ENCODE peak calls at places on chromosome 21, in four cellular contexts. C is GM10248; D is HCT116; W is CD4-positive, alpha-beta T cell. K is an unnamed sample.

GRCh38 chr21:17921579-17922530 is 102.7 kb upstream of the C21orf91 start:
- DNase-seq in C (no peak), D (no peak), W (no peak), K (no peak)

GRCh38 chr21:31911138-31911907 is 38.5 kb downstream of the HUNK start:
- DNase-seq in C (no peak), D (no peak), W (no peak), K (no peak)

GRCh38 chr21:26146681-26147080 is 23.9 kb downstream of the APP start:
- DNase-seq in C (no peak), D (no peak), W (no peak), K (no peak)

GRCh38 chr21:37982496-37983318 is 66.5 kb upstream of the KCNJ6 start:
- DNase-seq in C (no peak), D (no peak), W (no peak), K (no peak)

GRCh38 chr21:26047279-26047967 is 123.1 kb downstream of the APP start:
- DNase-seq in C (no peak), D (no peak), W (no peak), K (no peak)

GRCh38 chr21:36491191-36491916 is 11.4 kb upstream of the CLDN14 start:
- DNase-seq in C (no peak), D (no peak), W (no peak), K (no peak)

GRCh38 chr21:22961248-22961647 is 1963.0 kb downstream of the NCAM2 start:
- DNase-seq in C (no peak), D (no peak), W (no peak), K (no peak)

GRCh38 chr21:25827513-25827912 is 92.7 kb downstream of the GABPA start:
- DNase-seq in C (no peak), D (no peak), W (no peak), K (no peak)

GRCh38 chr21:28485301-28486022 is 507.2 kb downstream of the LTN1 start:
- DNase-seq in C (no peak), D (no peak), W (no peak), K (no peak)

GRCh38 chr21:35529141-35529863 is 480.2 kb upstream of the RUNX1 start:
- DNase-seq in C (peak), D (no peak), W (peak), K (no peak)

GRCh38 chr21:37915516-37915915 is 741 bp downstream of the KCNJ6 start:
- DNase-seq in C (no peak), D (no peak), W (no peak), K (no peak)

GRCh38 chr21:39525129-39525528 is 73.4 kb downstream of the SH3BGR start:
- DNase-seq in C (no peak), D (no peak), W (no peak), K (no peak)

GRCh38 chr21:45228171-45228641 is 59.5 kb downstream of the POFUT2 start:
- DNase-seq in C (no peak), D (peak), W (peak), K (no peak)
- TF ChIP-seq CTCF in C (no peak), D (no peak), W (no peak), K (no peak)

GRCh38 chr21:41068411-41069304 is 99.3 kb upstream of the BACE2 start:
- DNase-seq in C (peak), D (peak), W (peak), K (peak)

GRCh38 chr21:41065539-41065938 is 102.4 kb upstream of the BACE2 start:
- DNase-seq in C (no peak), D (no peak), W (no peak), K (no peak)

GRCh38 chr21:41071410-41071809 is 96.5 kb upstream of the BACE2 start:
- DNase-seq in C (no peak), D (no peak), W (no peak), K (no peak)

GRCh38 chr21:41066086-41066938 is 101.6 kb upstream of the BACE2 start:
- DNase-seq in C (no peak), D (no peak), W (no peak), K (no peak)

DNA sequence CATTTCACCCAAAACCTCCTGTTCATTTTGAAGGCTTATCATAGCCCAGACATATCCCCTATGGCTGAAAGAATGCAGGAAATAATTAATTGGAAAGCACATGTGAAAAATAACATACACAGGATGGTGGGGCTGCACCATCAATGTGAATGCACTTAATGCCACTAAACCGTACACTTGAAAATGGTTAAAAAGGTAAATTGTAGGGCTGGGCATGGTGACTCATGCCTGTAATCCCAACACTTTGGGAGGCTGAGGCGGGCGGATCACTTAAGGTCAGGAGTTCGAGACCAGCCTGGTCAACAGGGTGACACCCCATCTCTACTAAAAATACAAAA is 98.7 kb upstream of the BACE2 start:
- DNase-seq in C (no peak), D (no peak), W (no peak), K (no peak)
- TF ChIP-seq CTCF in C (no peak), D (no peak), W (peak), K (peak)

GRCh38 chr21:42973991-42974831 is at the start of gene PKNOX1:
- DNase-seq in C (peak), D (peak), W (peak), K (peak)
- TF ChIP-seq CTCF in C (no peak), D (no peak), W (peak), K (no peak)

GRCh38 chr21:16608209-16608830 is 878.5 kb downstream of the USP25 start:
- DNase-seq in C (no peak), D (no peak), W (no peak), K (no peak)

GRCh38 chr21:16605588-16605987 is 875.8 kb downstream of the USP25 start:
- DNase-seq in C (no peak), D (no peak), W (no peak), K (no peak)
- TF ChIP-seq CTCF in C (no peak), D (no peak), W (no peak), K (no peak)

GRCh38 chr21:42862123-42862475 is 17.2 kb downstream of the WDR4 start:
- DNase-seq in C (no peak), D (no peak), W (no peak), K (no peak)

GRCh38 chr21:42864286-42864685 is 15.1 kb downstream of the WDR4 start:
- DNase-seq in C (no peak), D (no peak), W (no peak), K (no peak)

GRCh38 chr21:42863504-42863870 is 15.9 kb downstream of the WDR4 start:
- DNase-seq in C (no peak), D (no peak), W (no peak), K (no peak)

GRCh38 chr21:42861311-42862122 is 17.8 kb downstream of the WDR4 start:
- DNase-seq in C (no peak), D (no peak), W (no peak), K (no peak)

DNA sequence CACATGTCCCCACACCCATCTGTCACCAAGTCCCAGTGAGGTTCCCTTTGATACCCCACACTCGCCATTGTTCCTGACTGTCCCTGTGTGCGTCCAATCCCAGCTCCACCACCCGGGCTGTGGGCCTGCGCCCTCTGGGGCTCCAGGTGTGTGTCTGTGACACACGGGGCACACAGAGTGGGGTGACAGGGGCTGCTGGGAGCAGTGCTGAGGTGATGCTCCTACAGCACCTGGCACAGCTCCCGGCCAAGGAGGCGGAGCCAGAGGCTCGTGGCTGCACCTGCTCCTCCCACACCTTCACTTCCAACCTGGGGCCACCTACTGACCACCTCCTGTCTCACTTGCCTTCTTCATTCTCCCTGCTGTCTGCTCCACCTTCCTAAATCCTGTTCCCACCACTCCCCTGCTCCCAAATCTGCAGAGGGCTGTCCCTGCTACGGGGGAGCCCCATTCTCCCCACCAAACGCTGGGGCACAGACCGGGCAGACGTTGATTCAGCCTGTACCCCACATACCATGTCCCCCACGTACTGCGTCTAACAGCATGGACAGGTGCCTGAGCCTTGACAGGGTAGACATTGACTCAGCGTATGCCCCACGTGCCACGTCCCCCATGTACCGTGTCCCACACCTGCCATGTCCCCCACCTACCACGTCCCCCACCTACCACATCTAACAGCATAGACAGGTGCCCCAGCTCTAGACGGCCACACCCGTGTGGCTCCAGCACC is 16.4 kb downstream of the WDR4 start:
- DNase-seq in C (no peak), D (no peak), W (no peak), K (no peak)
- TF ChIP-seq CTCF in C (no peak), D (no peak), W (no peak), K (no peak)

DNA sequence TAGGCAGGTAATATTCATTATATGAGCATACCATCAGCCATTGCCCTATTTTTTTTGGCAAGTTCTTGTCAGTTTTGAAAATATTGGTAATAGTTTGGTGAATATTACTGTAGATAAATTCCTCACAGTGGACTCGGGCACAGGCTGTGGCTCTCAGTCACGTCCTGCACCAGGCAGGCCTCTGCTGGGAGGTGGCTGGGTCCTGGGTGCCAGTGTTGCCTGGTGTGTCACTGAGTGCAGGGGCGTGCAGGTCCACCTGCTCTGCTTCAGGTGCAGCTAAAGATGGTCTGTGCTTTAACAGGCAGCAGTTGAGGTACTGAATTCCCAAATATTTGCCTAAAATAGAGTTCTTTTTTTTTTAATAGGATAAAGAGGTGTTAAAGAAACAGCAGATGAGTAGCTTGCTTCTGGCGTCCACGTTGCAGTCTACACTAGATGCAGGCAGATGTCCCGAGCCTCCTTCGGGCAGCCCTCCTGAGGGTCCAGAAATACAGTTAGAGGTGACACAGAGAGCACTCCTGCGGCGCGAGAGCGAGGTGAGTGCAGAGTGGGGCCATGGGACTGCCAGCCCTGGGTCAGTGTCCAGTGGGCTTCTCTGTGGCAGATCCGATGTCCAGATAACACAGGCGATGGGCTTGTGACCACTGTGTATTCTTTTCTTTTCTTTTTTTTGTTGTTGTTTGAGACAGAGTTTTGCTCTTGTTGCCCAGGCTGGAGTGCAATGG is 57.3 kb upstream of the DIP2A start:
- DNase-seq in C (no peak), D (no peak), W (no peak), K (no peak)
- TF ChIP-seq CTCF in C (no peak), D (no peak), W (no peak), K (no peak)

K was measured in CD14-positive monocyte.